ENCODE peak calls at places on chromosomes 13 and 19, in four cellular contexts. X is heart left ventricle, A is LHCN-M2, P is endothelial cell. H is an unnamed sample.

GRCh38 chr19:4516199-4516938 is 1.9 kb downstream of the PLIN4 start:
- DNase-seq in X (peak), A (no peak), P (no peak), H (no peak)

GRCh38 chr13:45895880-45896279 is 44.3 kb upstream of the SIAH3 start:
- DNase-seq in X (no peak), A (no peak), P (no peak), H (no peak)

GRCh38 chr19:6925801-6926751 is 38.7 kb downstream of the ADGRE1 start:
- DNase-seq in X (no peak), A (peak), P (no peak), H (peak)

GRCh38 chr13:19085258-19085657 is 96.4 kb downstream of the TUBA3C start:
- DNase-seq in X (no peak), A (no peak), P (no peak), H (no peak)

GRCh38 chr19:33470040-33470330 is 51.6 kb downstream of the PEPD start:
- DNase-seq in X (no peak), A (no peak), P (no peak), H (no peak)

GRCh38 chr19:6632002-6632621 is 37.8 kb downstream of the TNFSF14 start:
- DNase-seq in X (peak), A (peak), P (peak), H (peak)

GRCh38 chr13:100887729-100888151 is 213.1 kb upstream of the TMTC4 start:
- DNase-seq in X (no peak), A (peak), P (no peak), H (peak)

GRCh38 chr19:42762782-42763181 is 2.7 kb downstream of the PSG8 start:
- DNase-seq in X (no peak), A (no peak), P (no peak), H (no peak)

GRCh38 chr19:2051771-2052704 is 994 bp upstream of the MKNK2 start:
- DNase-seq in X (peak), A (no peak), P (no peak), H (no peak)

GRCh38 chr19:55373993-55374757 is 2.5 kb upstream of the TMEM190 start:
- DNase-seq in X (no peak), A (no peak), P (no peak), H (no peak)

GRCh38 chr13:24199016-24199415 is 38.5 kb downstream of the SPATA13 start:
- DNase-seq in X (no peak), A (no peak), P (no peak), H (no peak)

GRCh38 chr13:92354583-92354982 is 872.0 kb upstream of the GPC6 start:
- DNase-seq in X (no peak), A (no peak), P (no peak), H (no peak)

GRCh38 chr13:86689901-86690300 is 890.7 kb upstream of the SLITRK6 start:
- DNase-seq in X (no peak), A (no peak), P (no peak), H (no peak)

GRCh38 chr19:42857544-42857867 is 22.0 kb downstream of the PSG1 start:
- DNase-seq in X (no peak), A (no peak), P (no peak), H (no peak)

GRCh38 chr19:13155472-13156284 is 5.5 kb downstream of the IER2 start:
- DNase-seq in X (peak), A (peak), P (peak), H (peak)

GRCh38 chr13:96172066-96172465 is 82.2 kb downstream of the HS6ST3 start:
- DNase-seq in X (no peak), A (no peak), P (no peak), H (no peak)